ENCODE peak calls at places on chromosomes 5 and 9, in ten cellular contexts. S is effector CD4-positive, alpha-beta T cell; O is left colon; U is progenitor cell of endocrine pancreas; R is glutamatergic neuron; K is skeletal muscle cell; B is H9; N is ELR; Y is coronary artery; T is upper lobe of left lung. G is an unnamed sample.

GRCh38 chr5:174793684-174794328 is 69.4 kb downstream of the MSX2 start:
- DNase-seq in N (peak; percentile 40), S (no peak), O (no peak), U (peak; percentile 63), Y (peak; percentile 74), B (peak; percentile 83), T (peak; percentile 94), R (peak; percentile 82), K (no peak), G (peak; percentile 89)

GRCh38 chr9:110531776-110532175 is 47.8 kb downstream of the SVEP1 start:
- DNase-seq in U (no peak), S (no peak), T (no peak), B (no peak), N (no peak), K (no peak), O (no peak), R (no peak), Y (no peak), G (no peak)

GRCh38 chr9:128214571-128215490 is 11.7 kb downstream of the DNM1 start:
- DNase-seq in K (no peak), T (no peak), N (peak; percentile 51), U (no peak), S (no peak), O (no peak), Y (no peak), R (no peak), B (no peak), G (no peak)

GRCh38 chr5:169091396-169091980 is 209.5 kb downstream of the SLIT3 start:
- DNase-seq in N (no peak), B (no peak), T (peak; percentile 2), K (no peak), S (no peak), O (no peak), R (no peak), U (no peak), Y (no peak), G (no peak)

GRCh38 chr9:13728121-13728520 is 448.6 kb upstream of the MPDZ start:
- DNase-seq in K (no peak), U (no peak), Y (no peak), O (no peak), B (no peak), N (no peak), R (no peak), S (no peak), T (no peak), G (no peak)

GRCh38 chr5:143244000-143244736 is 159.3 kb downstream of the NR3C1 start:
- DNase-seq in N (peak; percentile 99), Y (peak; percentile 87), O (peak; percentile 35), K (peak; percentile 94), U (no peak), R (no peak), S (no peak), B (no peak), T (no peak), G (no peak)

GRCh38 chr9:83451308-83451707 is 86.9 kb downstream of the FRMD3 start:
- DNase-seq in Y (no peak), O (no peak), S (no peak), B (no peak), N (peak; percentile 41), K (no peak), T (no peak), U (no peak), R (no peak), G (no peak)

GRCh38 chr9:91815896-91816295 is 134.1 kb downstream of the ROR2 start:
- DNase-seq in U (no peak), N (no peak), B (no peak), O (no peak), Y (peak; percentile 69), K (no peak), R (no peak), S (no peak), T (no peak), G (peak; percentile 27)

GRCh38 chr5:170896779-170897178 is 35.0 kb downstream of the RANBP17 start:
- DNase-seq in T (peak; percentile 81), O (no peak), U (no peak), Y (no peak), K (no peak), N (peak; percentile 55), R (peak; percentile 66), S (no peak), B (peak; percentile 90), G (peak; percentile 80)

GRCh38 chr5:122183098-122183794 is 53.9 kb downstream of the ZNF474 start:
- DNase-seq in O (peak; percentile 94), K (peak; percentile 92), Y (peak; percentile 86), U (no peak), B (no peak), T (no peak), N (peak; percentile 89), S (no peak), R (no peak), G (no peak)

GRCh38 chr5:140383300-140383699 is 18.3 kb upstream of the ANKHD1 start:
- DNase-seq in T (no peak), Y (no peak), R (no peak), K (no peak), N (no peak), B (no peak), U (no peak), O (no peak), S (no peak), G (no peak)

GRCh38 chr5:41410737-41411136 is 99.7 kb downstream of the PLCXD3 start:
- DNase-seq in B (peak; percentile 42), S (no peak), R (no peak), N (no peak), T (no peak), O (no peak), Y (no peak), U (no peak), K (no peak), G (no peak)

G was measured in ecto neural progenitor cell.